ENCODE peak calls at places on chromosome 2, in four cellular contexts. Z, H, Q and V are unnamed samples.

GRCh38 chr2:223967981-223968380 is 10.7 kb downstream of the MRPL44 start:
- DNase-seq in Z (no peak), H (no peak), Q (no peak), V (no peak)

GRCh38 chr2:176679306-176679705 is 410.1 kb downstream of the MTX2 start:
- DNase-seq in Z (no peak), H (no peak), Q (no peak), V (no peak)

GRCh38 chr2:71833855-71834554 is 313.7 kb downstream of the CYP26B1 start:
- DNase-seq in Z (no peak), H (no peak), Q (no peak), V (no peak)

GRCh38 chr2:10204326-10205200 is 82.0 kb downstream of the RRM2 start:
- DNase-seq in Z (no peak), H (no peak), Q (no peak), V (no peak)

GRCh38 chr2:156196031-156196430 is 136.5 kb downstream of the NR4A2 start:
- DNase-seq in Z (no peak), H (no peak), Q (no peak), V (no peak)

GRCh38 chr2:170660406-170660805 is 54.7 kb upstream of the SP5 start:
- DNase-seq in Z (no peak), H (no peak), Q (no peak), V (no peak)

GRCh38 chr2:19623488-19623887 is 265.1 kb upstream of the OSR1 start:
- DNase-seq in Z (no peak), H (no peak), Q (no peak), V (no peak)

GRCh38 chr2:176494949-176495353 is 225.7 kb downstream of the MTX2 start:
- DNase-seq in Z (no peak), H (no peak), Q (no peak), V (no peak)

GRCh38 chr2:25338401-25338800 is 3.3 kb downstream of the DNMT3A start:
- DNase-seq in Z (no peak), H (no peak), Q (no peak), V (no peak)

GRCh38 chr2:105763076-105763475 is 18.4 kb downstream of the NCK2 start:
- DNase-seq in Z (no peak), H (no peak), Q (no peak), V (no peak)

GRCh38 chr2:117851969-117852368 is 37.5 kb downstream of the DDX18 start:
- DNase-seq in Z (no peak), H (no peak), Q (no peak), V (no peak)

GRCh38 chr2:54516842-54517241 is 60.7 kb downstream of the SPTBN1 start:
- DNase-seq in Z (no peak), H (no peak), Q (no peak), V (no peak)

GRCh38 chr2:70931376-70932000 is 4.2 kb upstream of the ATP6V1B1 start:
- DNase-seq in Z (no peak), H (no peak), Q (no peak), V (no peak)

GRCh38 chr2:96489673-96490072 is 15.5 kb downstream of the NEURL3 start:
- DNase-seq in Z (no peak), H (no peak), Q (no peak), V (no peak)

GRCh38 chr2:33706410-33706809 is 107.3 kb upstream of the FAM98A start:
- DNase-seq in Z (no peak), H (no peak), Q (no peak), V (no peak)

GRCh38 chr2:46184794-46185583 is 112.2 kb upstream of the EPAS1 start:
- DNase-seq in Z (no peak), H (no peak), Q (no peak), V (no peak)

GRCh38 chr2:161045726-161046125 is 114.5 kb upstream of the TANK start:
- DNase-seq in Z (no peak), H (no peak), Q (no peak), V (no peak)

GRCh38 chr2:151289972-151290335 is 486 bp upstream of the NMI start:
- DNase-seq in Z (peak), H (no peak), Q (no peak), V (no peak)

GRCh38 chr2:45978302-45978859 is 318.8 kb upstream of the EPAS1 start:
- DNase-seq in Z (no peak), H (no peak), Q (no peak), V (no peak)

GRCh38 chr2:26462511-26463251 is 15.2 kb downstream of the OTOF start:
- DNase-seq in Z (peak), H (no peak), Q (peak), V (peak)

GRCh38 chr2:231521443-231521842 is 8.8 kb downstream of the NMUR1 start:
- DNase-seq in Z (no peak), H (no peak), Q (no peak), V (no peak)

GRCh38 chr2:145012806-145013205 is 492.9 kb upstream of the ZEB2 start:
- DNase-seq in Z (no peak), H (no peak), Q (no peak), V (no peak)

GRCh38 chr2:64685430-64685829 is 31.7 kb upstream of the SERTAD2 start:
- DNase-seq in Z (no peak), H (no peak), Q (no peak), V (no peak)

GRCh38 chr2:126864861-126865260 is 33.8 kb upstream of the TEX51 start:
- DNase-seq in Z (no peak), H (no peak), Q (no peak), V (no peak)

GRCh38 chr2:86016581-86016980 is 89.1 kb downstream of the POLR1A start:
- DNase-seq in Z (no peak), H (no peak), Q (no peak), V (no peak)

GRCh38 chr2:132936261-132936660 is 266.3 kb upstream of the LYPD1 start:
- DNase-seq in Z (no peak), H (no peak), Q (no peak), V (no peak)

GRCh38 chr2:99811544-99811943 is 321.7 kb upstream of the REV1 start:
- DNase-seq in Z (no peak), H (no peak), Q (no peak), V (no peak)

GRCh38 chr2:239827511-239827865 is 197.7 kb downstream of the NDUFA10 start:
- DNase-seq in Z (no peak), H (no peak), Q (peak), V (no peak)

GRCh38 chr2:138780451-138780880 is 276 bp upstream of the NXPH2 start:
- DNase-seq in Z (no peak), H (no peak), Q (no peak), V (peak)

GRCh38 chr2:225104321-225104720 is 62.1 kb upstream of the DOCK10 start:
- DNase-seq in Z (no peak), H (no peak), Q (no peak), V (no peak)

GRCh38 chr2:166942377-166942776 is 54.1 kb downstream of the XIRP2 start:
- DNase-seq in Z (no peak), H (no peak), Q (no peak), V (no peak)

GRCh38 chr2:180790891-180791290 is 189.5 kb upstream of the UBE2E3 start:
- DNase-seq in Z (no peak), H (no peak), Q (no peak), V (no peak)

GRCh38 chr2:206799083-206799482 is 33.7 kb downstream of the FASTKD2 start:
- DNase-seq in Z (no peak), H (no peak), Q (no peak), V (no peak)

GRCh38 chr2:235201796-235202195 is 250.0 kb downstream of the SH3BP4 start:
- DNase-seq in Z (no peak), H (no peak), Q (no peak), V (no peak)

GRCh38 chr2:235195921-235196320 is 244.1 kb downstream of the SH3BP4 start:
- DNase-seq in Z (no peak), H (no peak), Q (no peak), V (no peak)

GRCh38 chr2:235199128-235199527 is 247.3 kb downstream of the SH3BP4 start:
- DNase-seq in Z (no peak), H (no peak), Q (no peak), V (no peak)

GRCh38 chr2:235204923-235205322 is 253.1 kb downstream of the SH3BP4 start:
- DNase-seq in Z (no peak), H (no peak), Q (no peak), V (no peak)

GRCh38 chr2:235200216-235200615 is 248.4 kb downstream of the SH3BP4 start:
- DNase-seq in Z (no peak), H (no peak), Q (no peak), V (no peak)
- TF ChIP-seq CTCF in Z (no peak), H (no peak), Q (no peak), V (no peak)

GRCh38 chr2:51511002-51511401 is 479.1 kb upstream of the NRXN1 start:
- DNase-seq in Z (peak), H (no peak), Q (no peak), V (no peak)

GRCh38 chr2:51510298-51510697 is 478.4 kb upstream of the NRXN1 start:
- DNase-seq in Z (no peak), H (no peak), Q (no peak), V (no peak)

GRCh38 chr2:51505533-51505932 is 473.6 kb upstream of the NRXN1 start:
- DNase-seq in Z (no peak), H (no peak), Q (no peak), V (no peak)
- TF ChIP-seq CTCF in Z (no peak), H (no peak), Q (peak), V (no peak)

GRCh38 chr2:168687314-168687713 is 115.1 kb upstream of the NOSTRIN start:
- DNase-seq in Z (no peak), H (no peak), Q (no peak), V (no peak)
- TF ChIP-seq CTCF in Z (peak), H (peak), Q (peak), V (no peak)

DNA sequence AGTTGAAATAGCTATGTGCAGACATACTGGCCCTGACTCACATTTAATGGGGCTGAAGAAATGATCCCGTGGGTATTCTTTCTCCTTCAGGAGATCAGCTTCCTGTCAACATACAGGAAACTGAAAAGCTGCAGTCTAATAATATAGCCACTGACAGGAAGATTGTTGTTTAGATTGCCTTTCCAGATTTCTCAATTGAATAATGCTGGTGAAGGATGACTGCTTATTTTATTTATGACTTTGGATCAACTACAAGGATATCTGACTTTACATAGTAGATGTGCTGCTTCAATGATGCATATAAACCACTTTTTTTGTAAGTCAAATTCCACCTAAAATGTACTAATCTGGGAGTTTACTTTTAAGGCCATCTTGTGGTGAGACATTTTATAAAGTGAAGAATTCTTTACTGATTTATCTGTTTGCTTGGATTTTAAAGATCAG is 93.4 kb upstream of the MAP4K3 start:
- DNase-seq in Z (no peak), H (no peak), Q (no peak), V (no peak)
- TF ChIP-seq CTCF in Z (no peak), H (peak), Q (no peak), V (no peak)

DNA sequence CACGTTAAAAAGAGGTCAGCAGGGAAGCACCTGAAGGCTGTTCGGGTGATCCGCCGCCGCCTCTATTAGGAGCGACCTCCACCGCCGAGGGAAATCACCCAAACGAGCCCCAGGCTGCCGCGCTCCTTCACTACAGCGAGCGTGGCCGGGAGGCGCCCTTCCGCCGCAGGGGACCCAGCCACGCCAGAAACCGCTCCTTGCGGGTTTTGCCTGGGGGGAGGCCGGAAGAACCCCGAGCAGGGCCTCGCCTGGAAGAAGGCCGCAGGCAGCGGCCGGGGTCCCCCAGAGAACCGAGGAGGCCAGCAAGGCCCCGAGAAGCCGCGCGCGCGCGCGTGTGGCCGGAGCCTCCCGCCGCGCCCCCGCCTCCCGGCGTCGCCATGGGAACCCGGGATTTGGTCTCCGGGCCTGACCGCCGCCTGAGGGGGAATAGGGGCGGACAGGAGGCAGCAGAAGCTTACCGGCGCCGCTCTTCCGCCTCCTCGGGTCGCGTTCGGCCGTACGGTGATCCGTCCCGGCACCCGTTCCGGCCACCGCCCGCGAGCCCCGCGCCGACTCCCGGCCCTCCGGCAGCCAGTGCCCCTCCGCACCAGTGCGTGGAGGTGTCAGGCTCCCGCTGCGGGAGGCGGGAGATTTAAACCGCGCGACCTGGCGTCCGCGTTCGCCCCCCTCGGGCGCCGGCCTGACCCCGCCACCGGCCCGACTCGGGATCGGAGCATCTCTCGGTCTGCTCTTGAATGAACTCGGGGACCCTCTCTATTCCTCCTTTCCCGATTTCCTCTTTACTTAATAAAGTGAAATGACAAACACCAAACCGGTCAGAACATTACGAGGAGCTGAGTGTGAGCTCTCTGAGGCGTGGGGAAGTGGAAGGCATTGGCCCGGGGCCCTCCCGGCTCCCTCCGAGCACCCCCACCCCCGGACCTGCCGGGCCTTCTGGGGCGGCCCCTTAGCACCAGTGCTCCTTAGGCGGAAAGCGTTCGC is at the start of gene ICA1L:
- DNase-seq in Z (peak), H (peak), Q (peak), V (peak)
- TF ChIP-seq CTCF in Z (peak), H (no peak), Q (no peak), V (no peak)

DNA sequence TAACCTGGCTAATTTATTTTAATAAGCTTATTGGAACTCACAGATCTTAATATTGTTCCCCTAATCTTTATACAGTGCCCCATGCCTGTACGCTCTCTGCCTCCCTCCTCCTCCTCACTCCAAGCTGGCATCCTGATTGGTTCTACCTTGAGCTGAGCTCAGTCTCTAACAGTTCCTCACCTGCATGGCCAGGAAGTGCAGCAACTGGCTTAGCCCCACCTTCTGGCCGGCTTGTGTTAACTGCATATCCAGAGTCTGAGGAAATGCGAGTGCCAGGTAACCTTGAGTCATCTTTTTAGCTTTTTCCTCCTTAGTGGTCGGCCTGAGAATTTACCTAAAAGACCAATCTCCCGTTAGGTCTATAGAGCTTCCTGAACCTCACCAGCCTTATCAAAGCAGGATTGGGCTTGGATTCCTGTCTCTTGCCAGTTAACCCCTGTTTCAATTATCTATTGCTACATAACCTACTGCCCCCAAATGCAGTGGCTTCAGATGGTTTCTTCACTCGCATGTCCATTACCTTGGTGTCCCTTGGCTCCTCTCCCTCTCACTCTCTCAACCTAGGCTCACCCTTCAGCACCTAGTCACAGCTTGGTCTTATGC is 89.5 kb upstream of the STK39 start:
- DNase-seq in Z (peak), H (no peak), Q (no peak), V (no peak)
- TF ChIP-seq CTCF in Z (peak), H (no peak), Q (peak), V (peak)

GRCh38 chr2:69298862-69299261 is 88.2 kb downstream of the GFPT1 start:
- DNase-seq in Z (no peak), H (no peak), Q (no peak), V (no peak)

GRCh38 chr2:69297216-69297615 is 89.8 kb downstream of the GFPT1 start:
- DNase-seq in Z (no peak), H (no peak), Q (no peak), V (no peak)

GRCh38 chr2:69299772-69300516 is 87.1 kb downstream of the GFPT1 start:
- DNase-seq in Z (no peak), H (no peak), Q (no peak), V (no peak)

GRCh38 chr2:69298261-69298660 is 88.8 kb downstream of the GFPT1 start:
- DNase-seq in Z (no peak), H (no peak), Q (no peak), V (no peak)

GRCh38 chr2:69296421-69296820 is 90.6 kb downstream of the GFPT1 start:
- DNase-seq in Z (no peak), H (no peak), Q (no peak), V (no peak)
- TF ChIP-seq CTCF in Z (no peak), H (no peak), Q (no peak), V (no peak)

GRCh38 chr2:237739101-237739500 is 59.5 kb upstream of the RBM44 start:
- DNase-seq in Z (no peak), H (no peak), Q (no peak), V (no peak)
- TF ChIP-seq CTCF in Z (no peak), H (no peak), Q (no peak), V (no peak)

DNA sequence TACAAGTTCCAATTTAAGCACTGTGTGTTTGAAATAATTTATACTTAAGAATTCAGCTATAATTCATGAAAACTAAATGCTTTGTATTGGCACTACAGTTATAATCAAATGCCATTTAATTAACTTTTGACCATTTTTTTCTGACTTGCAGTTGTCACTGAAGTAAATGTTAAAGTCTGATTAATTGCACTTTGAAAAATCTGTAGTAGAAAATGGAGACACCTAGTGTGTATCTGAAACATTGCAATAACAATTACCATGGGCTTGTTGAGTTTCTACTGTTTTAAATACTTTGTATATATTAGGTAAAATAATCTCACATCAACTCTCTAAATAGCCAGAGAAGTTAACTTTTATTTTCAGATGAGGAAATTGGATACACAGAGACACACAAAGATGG is 458.6 kb upstream of the FSIP2 start:
- DNase-seq in Z (no peak), H (no peak), Q (no peak), V (no peak)
- TF ChIP-seq CTCF in Z (peak), H (peak), Q (peak), V (peak)